ENCODE peak calls at places on chromosomes 7 and 10, in five cellular contexts. I is A549, V is K562, W is GM12878, U is H1. Q is an unnamed sample.

GRCh38 chr10:74121368-74121767 is 29.3 kb downstream of the AP3M1 start:
- DNase-seq in I (no peak), V (no peak), W (no peak), U (no peak), Q (no peak)

GRCh38 chr10:79424221-79425073 is 21.0 kb downstream of the ZCCHC24 start:
- DNase-seq in I (no peak), V (no peak), W (no peak), U (no peak), Q (peak)

GRCh38 chr7:157010588-157011332 is at the start of gene MNX1:
- DNase-seq in I (peak), V (peak), W (no peak), U (peak), Q (peak)

GRCh38 chr10:29270883-29271282 is 18.0 kb upstream of the LYZL1 start:
- DNase-seq in I (no peak), V (no peak), W (no peak), U (no peak), Q (no peak)

GRCh38 chr10:80260295-80261243 is 28.9 kb downstream of the MAT1A start:
- DNase-seq in I (peak), V (peak), W (no peak), U (peak), Q (peak)

GRCh38 chr10:49419005-49419404 is 23.1 kb upstream of the DRGX start:
- DNase-seq in I (no peak), V (no peak), W (no peak), U (no peak), Q (peak)

GRCh38 chr10:120942806-120943413 is 91.7 kb downstream of the WDR11 start:
- DNase-seq in I (peak), V (peak), W (peak), U (peak), Q (peak)

GRCh38 chr7:46581276-46581675 is 660.2 kb upstream of the IGFBP3 start:
- DNase-seq in I (no peak), V (no peak), W (no peak), U (no peak), Q (no peak)

GRCh38 chr7:35268953-35269352 is 15.1 kb upstream of the TBX20 start:
- DNase-seq in I (no peak), V (no peak), W (no peak), U (no peak), Q (no peak)

DNA sequence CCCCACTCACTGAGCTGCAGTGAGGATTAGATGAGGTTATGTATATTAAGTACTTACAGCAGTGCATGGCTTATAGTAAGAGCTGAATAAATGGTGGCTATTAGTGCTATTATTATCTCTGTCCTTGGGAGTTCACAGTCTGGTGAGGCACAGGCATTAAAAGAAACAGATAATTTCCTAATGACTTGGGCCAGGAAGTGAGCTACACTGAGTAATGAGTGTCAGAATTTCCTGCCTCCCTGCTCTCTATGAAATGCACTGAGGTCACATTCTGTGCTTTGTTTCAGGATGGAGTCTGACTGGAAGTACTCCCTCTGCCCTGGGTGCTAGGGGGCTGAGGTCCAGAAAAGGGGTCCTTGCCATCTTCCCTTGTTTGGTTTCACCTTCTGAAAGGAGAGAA is 48.7 kb upstream of the LOXL4 start:
- DNase-seq in I (no peak), V (no peak), W (no peak), U (no peak), Q (no peak)
- TF ChIP-seq RAD21 in I (no peak), V (no peak), W (no peak), U (no peak), Q (no peak)

GRCh38 chr10:108421256-108421655 is 1256.8 kb upstream of the SORCS1 start:
- DNase-seq in I (no peak), V (no peak), W (no peak), U (no peak), Q (no peak)
- TF ChIP-seq HDAC2 in I (no peak), V (no peak), W (no peak), U (no peak), Q (no peak)

DNA sequence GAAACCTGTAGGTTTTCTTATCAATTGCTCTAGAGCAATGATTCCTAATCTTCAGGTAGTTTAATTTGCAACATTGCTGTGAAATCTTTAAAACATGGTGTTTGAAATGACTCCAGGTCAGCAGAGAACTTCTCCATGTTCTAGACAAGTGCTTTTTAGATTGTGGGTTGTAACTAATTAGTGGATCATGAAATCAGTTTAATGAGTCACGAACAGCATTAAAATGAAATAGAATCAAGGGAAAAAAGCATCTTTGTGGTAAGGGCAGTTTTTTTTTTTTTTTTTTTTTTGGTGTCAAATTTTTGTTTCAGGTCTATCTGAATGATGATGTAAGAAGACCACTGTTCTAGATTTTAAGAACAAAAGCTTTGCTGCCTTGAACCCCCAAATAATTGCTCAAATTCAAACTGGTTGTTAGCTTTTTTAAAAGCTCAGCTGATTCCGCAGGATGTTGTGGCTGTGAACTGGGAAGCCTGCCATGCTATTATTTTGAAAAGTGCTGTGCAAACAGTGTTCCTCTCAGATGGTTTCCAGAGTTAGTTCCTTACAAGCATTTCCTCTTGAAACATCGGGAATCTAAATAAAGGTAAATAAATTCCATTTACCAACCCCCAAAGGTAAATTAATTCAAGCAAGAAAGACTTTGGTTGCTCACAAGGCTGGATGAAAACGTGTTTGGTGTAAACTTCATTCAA is 13.1 kb upstream of the PDK4 start:
- DNase-seq in I (peak), V (no peak), W (no peak), U (no peak), Q (peak)
- TF ChIP-seq RAD21 in I (no peak), V (no peak), W (no peak), U (no peak), Q (no peak)

GRCh38 chr10:110500515-110500905 is 2.8 kb downstream of the DUSP5 start:
- DNase-seq in I (no peak), V (no peak), W (no peak), U (no peak), Q (no peak)
- TF ChIP-seq HDAC2 in I (no peak), V (no peak), W (no peak), U (no peak), Q (no peak)

GRCh38 chr10:133458021-133458709 is 4.4 kb downstream of the SCART1 start:
- DNase-seq in I (no peak), V (no peak), W (no peak), U (no peak), Q (no peak)
- TF ChIP-seq RAD21 in I (no peak), V (no peak), W (no peak), U (no peak), Q (no peak)

Q was measured in HepG2.